ENCODE peak calls at places on chromosomes 16 and 17, in nine cellular contexts. X is A549, G is NB4, U is gastrocnemius medialis, I is prostate gland, Q is ovary, M is body of pancreas, W is heart left ventricle, T is adrenal gland. O is an unnamed sample.

GRCh38 chr17:74807376-74807775 is 31.2 kb upstream of the NAT9 start:
- DNase-seq in T (no peak), X (no peak), I (no peak), Q (no peak), G (no peak), W (no peak), U (no peak), M (no peak), O (no peak)

GRCh38 chr17:44655983-44656700 is at the start of gene MEIOC:
- DNase-seq in M (no peak), W (no peak), T (no peak), I (no peak), X (peak; percentile 97), U (no peak), G (no peak), Q (no peak), O (peak; percentile 86)

GRCh38 chr17:65057520-65058075 is 1.1 kb upstream of the GNA13 start:
- DNase-seq in W (peak; percentile 53), X (no peak), M (peak; percentile 52), T (peak; percentile 47), I (no peak), Q (peak; percentile 38), G (no peak), U (peak; percentile 46), O (no peak)

GRCh38 chr16:11700264-11701029 is 32.2 kb downstream of the SNN start:
- DNase-seq in W (no peak), X (no peak), M (no peak), U (no peak), G (peak; percentile 21), Q (no peak), I (no peak), T (no peak), O (no peak)

GRCh38 chr17:80769936-80770625 is 221.6 kb upstream of the CHMP6 start:
- DNase-seq in X (no peak), T (no peak), M (no peak), G (no peak), Q (no peak), W (no peak), U (no peak), I (no peak), O (no peak)

GRCh38 chr16:6250516-6250915 is 1082.1 kb upstream of the RBFOX1 start:
- DNase-seq in G (no peak), W (no peak), Q (no peak), X (no peak), I (no peak), M (no peak), T (no peak), U (no peak), O (no peak)

GRCh38 chr17:83006515-83007455 is 72.6 kb upstream of the METRNL start:
- DNase-seq in I (no peak), Q (no peak), X (no peak), W (no peak), M (no peak), T (no peak), G (no peak), U (no peak), O (no peak)

GRCh38 chr17:31744541-31744951 is 114.5 kb downstream of the COPRS start:
- DNase-seq in I (peak; percentile 33), X (no peak), W (no peak), Q (no peak), G (peak; percentile 21), M (no peak), U (no peak), T (no peak), O (no peak)

GRCh38 chr17:42387221-42387657 is 1.0 kb downstream of the STAT3 start:
- DNase-seq in M (no peak), W (no peak), X (no peak), I (peak; percentile 71), U (no peak), T (no peak), G (peak; percentile 84), Q (no peak), O (peak; percentile 44)

GRCh38 chr17:74546586-74546985 is 671 bp upstream of the CD300C start:
- DNase-seq in G (no peak), I (no peak), Q (no peak), U (no peak), X (no peak), T (no peak), W (no peak), M (no peak), O (no peak)

GRCh38 chr17:16052486-16052885 is 52.9 kb downstream of the TTC19 start:
- DNase-seq in I (no peak), X (no peak), W (no peak), U (no peak), G (no peak), T (no peak), M (no peak), Q (no peak), O (no peak)

GRCh38 chr17:52136173-52136572 is 22.3 kb downstream of the CA10 start:
- DNase-seq in W (no peak), I (no peak), G (no peak), U (no peak), Q (no peak), X (no peak), M (no peak), T (no peak), O (no peak)

GRCh38 chr16:24737391-24737871 is 8.0 kb downstream of the TNRC6A start:
- DNase-seq in I (no peak), M (no peak), G (no peak), Q (no peak), T (no peak), X (no peak), W (no peak), U (no peak), O (no peak)

GRCh38 chr16:84423416-84423837 is 55.1 kb downstream of the ATP2C2 start:
- DNase-seq in G (peak; percentile 73), X (peak; percentile 66), M (no peak), T (no peak), U (no peak), W (no peak), Q (no peak), I (no peak), O (no peak)

GRCh38 chr17:67481808-67482207 is 104.7 kb downstream of the PITPNC1 start:
- DNase-seq in M (no peak), Q (no peak), G (peak; percentile 40), U (no peak), I (no peak), W (no peak), T (no peak), X (no peak), O (no peak)

GRCh38 chr17:77608431-77608830 is 350.1 kb upstream of the TNRC6C start:
- DNase-seq in Q (no peak), M (no peak), G (no peak), U (no peak), X (no peak), T (no peak), W (no peak), I (no peak), O (no peak)

GRCh38 chr17:51590071-51590470 is 329.7 kb downstream of the UTP18 start:
- DNase-seq in I (no peak), X (no peak), Q (no peak), W (no peak), M (no peak), T (no peak), G (no peak), U (no peak), O (peak; percentile 53)

GRCh38 chr16:51391798-51392511 is 240.9 kb upstream of the SALL1 start:
- DNase-seq in W (no peak), M (no peak), T (no peak), X (no peak), Q (no peak), I (no peak), G (no peak), U (no peak), O (peak; percentile 15)

GRCh38 chr17:74054249-74054648 is 149.2 kb upstream of the RPL38 start:
- DNase-seq in T (no peak), Q (no peak), G (no peak), X (no peak), I (no peak), U (no peak), W (no peak), M (no peak), O (no peak)

GRCh38 chr16:71590584-71590983 is 13.7 kb upstream of the TAT start:
- DNase-seq in U (no peak), X (no peak), I (no peak), M (no peak), T (no peak), W (no peak), Q (no peak), G (no peak), O (no peak)
- TF ChIP-seq POLR2A in U (no peak), X (no peak), I (no peak), M (no peak), T (no peak), W (no peak), Q (no peak), G (no peak), O (no peak)

GRCh38 chr16:56988948-56989945 is at the start of gene NLRC5:
- DNase-seq in Q (peak; percentile 83), G (peak; percentile 90), X (peak; percentile 86), M (peak; percentile 82), W (peak; percentile 90), I (peak; percentile 88), U (peak; percentile 71), T (peak; percentile 86), O (peak; percentile 87)
- TF ChIP-seq POLR2A in Q (peak; percentile 54), G (peak; percentile 62), X (no peak), M (peak; percentile 82), W (no peak), I (peak; percentile 78), U (peak; percentile 59), T (peak; percentile 88), O (no peak)

GRCh38 chr16:67561824-67562525 is 351 bp upstream of the CTCF start:
- DNase-seq in M (peak; percentile 96), I (peak; percentile 92), G (peak; percentile 99), U (peak; percentile 96), X (peak; percentile 80), Q (peak; percentile 95), W (peak; percentile 97), T (peak; percentile 96), O (peak; percentile 96)
- TF ChIP-seq POLR2A in M (peak; percentile 69), I (peak; percentile 76), G (peak; percentile 81), U (peak; percentile 61), X (peak; percentile 78), Q (no peak), W (no peak), T (peak; percentile 74), O (peak; percentile 18)

GRCh38 chr17:8384801-8385335 is 1.9 kb upstream of the RPL26 start:
- DNase-seq in G (no peak), Q (no peak), T (no peak), M (no peak), U (no peak), W (no peak), I (no peak), X (peak; percentile 38), O (no peak)

GRCh38 chr17:8382052-8382879 is 727 bp downstream of the RPL26 start:
- DNase-seq in G (peak; percentile 30), Q (no peak), I (no peak), T (no peak), X (peak; percentile 24), U (no peak), W (no peak), M (no peak), O (no peak)

GRCh38 chr17:8380049-8380448 is 2.9 kb downstream of the RPL26 start:
- DNase-seq in U (no peak), Q (no peak), M (no peak), X (no peak), I (no peak), G (no peak), T (no peak), W (no peak), O (no peak)

GRCh38 chr17:8382880-8383142 is 182 bp downstream of the RPL26 start:
- DNase-seq in I (no peak), W (no peak), G (no peak), U (no peak), Q (no peak), T (no peak), M (no peak), X (no peak), O (no peak)

GRCh38 chr17:8383143-8383974 is at the start of gene RPL26:
- DNase-seq in I (peak; percentile 97), X (peak; percentile 97), M (peak; percentile 98), Q (peak; percentile 99), G (peak; percentile 94), U (peak; percentile 98), T (peak; percentile 96), W (peak; percentile 96), O (peak; percentile 99)
- TF ChIP-seq POLR2A in I (peak; percentile 48), X (peak; percentile 98), M (peak; percentile 93), Q (peak; percentile 77), G (peak; percentile 92), U (peak; percentile 84), T (peak; percentile 83), W (no peak), O (no peak)